ENCODE peak calls at places on chromosome 10, in four cellular contexts. One of them, this sample, is unnamed.

GRCh38 chr10:25226775-25227682 is 52.2 kb downstream of the GPR158 start:
- DNase-seq in kidney glomerular epithelial cell: peak; percentile 68
- DNase-seq in NCI-H345: peak; percentile 24
- DNase-seq in fibroblast of pulmonary artery: peak; percentile 75
- DNase-seq in this sample: peak; percentile 1

GRCh38 chr10:97715259-97715874 is 1.8 kb downstream of the MARVELD1 start:
- DNase-seq in kidney glomerular epithelial cell: no peak
- DNase-seq in NCI-H345: no peak
- DNase-seq in fibroblast of pulmonary artery: no peak
- DNase-seq in this sample: no peak

GRCh38 chr10:123573236-123574147 is 92.7 kb upstream of the GPR26 start:
- DNase-seq in kidney glomerular epithelial cell: peak; percentile 5
- DNase-seq in NCI-H345: peak; percentile 27
- DNase-seq in fibroblast of pulmonary artery: peak; percentile 6
- DNase-seq in this sample: no peak

GRCh38 chr10:32095116-32095733 is 39.0 kb upstream of the KIF5B start:
- DNase-seq in kidney glomerular epithelial cell: no peak
- DNase-seq in NCI-H345: no peak
- DNase-seq in fibroblast of pulmonary artery: no peak
- DNase-seq in this sample: no peak

GRCh38 chr10:80544316-80544953 is 6.7 kb downstream of the SH2D4B start:
- DNase-seq in kidney glomerular epithelial cell: no peak
- DNase-seq in NCI-H345: no peak
- DNase-seq in fibroblast of pulmonary artery: no peak
- DNase-seq in this sample: no peak

GRCh38 chr10:13563481-13564445 is 23.0 kb upstream of the PRPF18 start:
- DNase-seq in kidney glomerular epithelial cell: peak; percentile 87
- DNase-seq in NCI-H345: no peak
- DNase-seq in fibroblast of pulmonary artery: no peak
- DNase-seq in this sample: peak; percentile 75

GRCh38 chr10:29257106-29257783 is 31.6 kb upstream of the LYZL1 start:
- DNase-seq in kidney glomerular epithelial cell: peak; percentile 64
- DNase-seq in NCI-H345: no peak
- DNase-seq in fibroblast of pulmonary artery: peak; percentile 94
- DNase-seq in this sample: peak; percentile 51

GRCh38 chr10:91194497-91195179 is 25.8 kb upstream of the PCGF5 start:
- DNase-seq in kidney glomerular epithelial cell: peak; percentile 64
- DNase-seq in NCI-H345: no peak
- DNase-seq in fibroblast of pulmonary artery: peak; percentile 53
- DNase-seq in this sample: peak; percentile 34

GRCh38 chr10:6083523-6084475 is 5.0 kb upstream of the RBM17 start:
- DNase-seq in kidney glomerular epithelial cell: no peak
- DNase-seq in NCI-H345: no peak
- DNase-seq in fibroblast of pulmonary artery: peak; percentile 69
- DNase-seq in this sample: no peak

GRCh38 chr10:124745678-124746077 is 1.5 kb upstream of the FAM53B start:
- DNase-seq in kidney glomerular epithelial cell: peak; percentile 12
- DNase-seq in NCI-H345: peak; percentile 19
- DNase-seq in fibroblast of pulmonary artery: peak; percentile 79
- DNase-seq in this sample: no peak

GRCh38 chr10:86205086-86205760 is 161.4 kb downstream of the GRID1 start:
- DNase-seq in kidney glomerular epithelial cell: no peak
- DNase-seq in NCI-H345: no peak
- DNase-seq in fibroblast of pulmonary artery: no peak
- DNase-seq in this sample: no peak

GRCh38 chr10:133451346-133451745 is 2.4 kb upstream of the SCART1 start:
- DNase-seq in kidney glomerular epithelial cell: no peak
- DNase-seq in NCI-H345: no peak
- DNase-seq in fibroblast of pulmonary artery: no peak
- DNase-seq in this sample: no peak

GRCh38 chr10:60147025-60147424 is 240.7 kb upstream of the CCDC6 start:
- DNase-seq in kidney glomerular epithelial cell: no peak
- DNase-seq in NCI-H345: no peak
- DNase-seq in fibroblast of pulmonary artery: no peak
- DNase-seq in this sample: no peak

GRCh38 chr10:16986406-16987128 is 143.0 kb downstream of the CUBN start:
- DNase-seq in kidney glomerular epithelial cell: peak; percentile 95
- DNase-seq in NCI-H345: no peak
- DNase-seq in fibroblast of pulmonary artery: peak; percentile 55
- DNase-seq in this sample: peak; percentile 88

GRCh38 chr10:86261470-86261869 is 105.1 kb downstream of the GRID1 start:
- DNase-seq in kidney glomerular epithelial cell: no peak
- DNase-seq in NCI-H345: no peak
- DNase-seq in fibroblast of pulmonary artery: no peak
- DNase-seq in this sample: no peak

GRCh38 chr10:46268076-46268881 is 18.5 kb upstream of the ANTXRL start:
- DNase-seq in kidney glomerular epithelial cell: no peak
- DNase-seq in NCI-H345: no peak
- DNase-seq in fibroblast of pulmonary artery: no peak
- DNase-seq in this sample: no peak

GRCh38 chr10:89129850-89130396 is 77.2 kb downstream of the CH25H start:
- DNase-seq in kidney glomerular epithelial cell: no peak
- DNase-seq in NCI-H345: no peak
- DNase-seq in fibroblast of pulmonary artery: no peak
- DNase-seq in this sample: peak; percentile 14

GRCh38 chr10:37930423-37930822 is 46.0 kb downstream of the ZNF25 start:
- DNase-seq in kidney glomerular epithelial cell: no peak
- DNase-seq in NCI-H345: no peak
- DNase-seq in fibroblast of pulmonary artery: no peak
- DNase-seq in this sample: no peak

GRCh38 chr10:102119417-102120141 is 589 bp downstream of the LDB1 start:
- DNase-seq in kidney glomerular epithelial cell: peak; percentile 61
- DNase-seq in NCI-H345: peak; percentile 27
- DNase-seq in fibroblast of pulmonary artery: peak; percentile 78
- DNase-seq in this sample: no peak

GRCh38 chr10:56142092-56142728 is 218.8 kb downstream of the ZWINT start:
- DNase-seq in kidney glomerular epithelial cell: no peak
- DNase-seq in NCI-H345: no peak
- DNase-seq in fibroblast of pulmonary artery: no peak
- DNase-seq in this sample: no peak

GRCh38 chr10:6114758-6115410 is 26.1 kb downstream of the RBM17 start:
- DNase-seq in kidney glomerular epithelial cell: peak; percentile 12
- DNase-seq in NCI-H345: no peak
- DNase-seq in fibroblast of pulmonary artery: peak; percentile 85
- DNase-seq in this sample: no peak

GRCh38 chr10:73096041-73096451 is 620 bp downstream of the P4HA1 start:
- DNase-seq in kidney glomerular epithelial cell: peak; percentile 41
- DNase-seq in NCI-H345: peak; percentile 37
- DNase-seq in fibroblast of pulmonary artery: peak; percentile 71
- DNase-seq in this sample: no peak

GRCh38 chr10:33460461-33461294 is 126.2 kb upstream of the NRP1 start:
- DNase-seq in kidney glomerular epithelial cell: no peak
- DNase-seq in NCI-H345: no peak
- DNase-seq in fibroblast of pulmonary artery: peak; percentile 55
- DNase-seq in this sample: no peak

GRCh38 chr10:124149143-124149542 is 55.7 kb upstream of the CHST15 start:
- DNase-seq in kidney glomerular epithelial cell: no peak
- DNase-seq in NCI-H345: peak; percentile 45
- DNase-seq in fibroblast of pulmonary artery: no peak
- DNase-seq in this sample: no peak

GRCh38 chr10:14554843-14555205 is 219.9 kb downstream of the FAM107B start:
- DNase-seq in kidney glomerular epithelial cell: peak; percentile 35
- DNase-seq in NCI-H345: no peak
- DNase-seq in fibroblast of pulmonary artery: peak; percentile 21
- DNase-seq in this sample: no peak

GRCh38 chr10:72370201-72370722 is 15.5 kb upstream of the DNAJB12 start:
- DNase-seq in kidney glomerular epithelial cell: no peak
- DNase-seq in NCI-H345: no peak
- DNase-seq in fibroblast of pulmonary artery: no peak
- DNase-seq in this sample: no peak

GRCh38 chr10:132869621-132870020 is 72.7 kb downstream of the CFAP46 start:
- DNase-seq in kidney glomerular epithelial cell: no peak
- DNase-seq in NCI-H345: no peak
- DNase-seq in fibroblast of pulmonary artery: no peak
- DNase-seq in this sample: no peak

GRCh38 chr10:78038105-78038504 is 4.4 kb downstream of the RPS24 start:
- DNase-seq in kidney glomerular epithelial cell: no peak
- DNase-seq in NCI-H345: no peak
- DNase-seq in fibroblast of pulmonary artery: peak; percentile 38
- DNase-seq in this sample: no peak

GRCh38 chr10:42790835-42791234 is 8.2 kb downstream of the BMS1 start:
- DNase-seq in kidney glomerular epithelial cell: peak; percentile 9
- DNase-seq in NCI-H345: no peak
- DNase-seq in fibroblast of pulmonary artery: peak; percentile 7
- DNase-seq in this sample: no peak

GRCh38 chr10:101778781-101779543 is 3.0 kb upstream of the FGF8 start:
- DNase-seq in kidney glomerular epithelial cell: no peak
- DNase-seq in NCI-H345: no peak
- DNase-seq in fibroblast of pulmonary artery: peak; percentile 48
- DNase-seq in this sample: no peak

This sample was measured in kidney epithelial cell.